ENCODE peak calls at places on chromosomes 16 and 17, in six cellular contexts. Y is activated naive CD4-positive, alpha-beta T cell treated with Interleukin-2 at 50 U/mL for 16 hours; G is stimulated activated CD4-positive, alpha-beta T cell treated with anti-CD3 and anti-CD28 coated beads, Interleukin-4, amount 100 ng/mL, for 1 hour; A is PC-9; V is ureter; Q is skeletal muscle cell. T is an unnamed sample.

GRCh38 chr17:8710766-8711165 is 33.9 kb downstream of the CCDC42 start:
- DNase-seq in A (no peak), Y (no peak), G (no peak), Q (no peak), V (no peak), T (no peak)

GRCh38 chr17:63841350-63842172 is 924 bp downstream of the SMARCD2 start:
- DNase-seq in Q (no peak), V (peak; percentile 74), G (no peak), A (no peak), Y (peak; percentile 10), T (no peak)

GRCh38 chr17:48181653-48182052 is 74.1 kb downstream of the SNX11 start:
- DNase-seq in Q (no peak), A (no peak), V (no peak), G (no peak), Y (no peak), T (peak; percentile 42)

GRCh38 chr16:88739139-88739974 is 33.1 kb downstream of the CTU2 start:
- DNase-seq in Y (no peak), V (no peak), G (no peak), Q (no peak), A (no peak), T (no peak)

GRCh38 chr16:68389006-68389405 is 59.3 kb downstream of the SMPD3 start:
- DNase-seq in Y (no peak), V (no peak), Q (no peak), G (no peak), A (no peak), T (no peak)

GRCh38 chr16:13068912-13069583 is 167.7 kb downstream of the SHISA9 start:
- DNase-seq in A (no peak), Q (no peak), V (no peak), G (no peak), Y (no peak), T (no peak)

GRCh38 chr16:50763211-50763610 is 21.3 kb downstream of the CYLD start:
- DNase-seq in Q (no peak), G (no peak), Y (no peak), V (no peak), A (no peak), T (no peak)

GRCh38 chr17:57940653-57941329 is 14.4 kb downstream of the CUEDC1 start:
- DNase-seq in Y (no peak), G (peak; percentile 25), A (peak; percentile 71), Q (no peak), V (no peak), T (peak; percentile 98)

GRCh38 chr16:17467923-17468540 is 2.7 kb downstream of the XYLT1 start:
- DNase-seq in V (peak; percentile 74), A (no peak), Q (no peak), Y (peak; percentile 45), G (peak; percentile 25), T (no peak)

GRCh38 chr16:74740795-74741304 is 33.8 kb downstream of the FA2H start:
- DNase-seq in Q (no peak), A (peak; percentile 94), G (no peak), V (peak; percentile 87), Y (no peak), T (no peak)

GRCh38 chr16:2596747-2597559 is 59.1 kb downstream of the PDPK1 start:
- DNase-seq in V (no peak), A (no peak), Y (no peak), Q (no peak), G (no peak), T (no peak)

GRCh38 chr16:10878644-10879498 is 1.9 kb downstream of the CIITA start:
- DNase-seq in A (peak; percentile 47), G (peak; percentile 17), Y (peak; percentile 17), V (peak; percentile 65), Q (no peak), T (no peak)

GRCh38 chr17:38861399-38861843 is 7.9 kb upstream of the RPL23 start:
- DNase-seq in V (no peak), G (no peak), A (no peak), Q (no peak), Y (no peak), T (peak; percentile 3)

GRCh38 chr17:83132251-83133081 is 53.1 kb downstream of the METRNL start:
- DNase-seq in V (no peak), G (no peak), A (peak; percentile 70), Q (no peak), Y (no peak), T (no peak)

GRCh38 chr16:76963614-76964315 is 227.2 kb upstream of the MON1B start:
- DNase-seq in V (no peak), Y (no peak), Q (no peak), A (no peak), G (no peak), T (peak; percentile 94)

GRCh38 chr17:6425407-6425806 is 9.5 kb downstream of the AIPL1 start:
- DNase-seq in Q (no peak), G (no peak), V (no peak), A (no peak), Y (no peak), T (no peak)

GRCh38 chr16:88062341-88062861 is 111.2 kb downstream of the BANP start:
- DNase-seq in G (no peak), Y (no peak), Q (peak; percentile 38), V (no peak), A (no peak), T (no peak)

GRCh38 chr16:85366031-85366763 is 246.9 kb upstream of the GSE1 start:
- DNase-seq in Y (no peak), A (no peak), Q (no peak), V (no peak), G (no peak), T (no peak)

GRCh38 chr16:23711785-23712184 is 1.2 kb downstream of the ERN2 start:
- DNase-seq in Q (no peak), Y (no peak), V (peak; percentile 74), G (no peak), A (peak; percentile 63), T (no peak)

GRCh38 chr16:81610144-81610842 is 165.7 kb downstream of the CMIP start:
- DNase-seq in Q (no peak), A (no peak), V (peak; percentile 72), Y (no peak), G (no peak), T (no peak)

GRCh38 chr17:77383613-77384608 is 243.1 kb downstream of the SEC14L1 start:
- DNase-seq in Q (no peak), V (no peak), Y (no peak), G (no peak), A (no peak), T (no peak)

GRCh38 chr17:77285594-77286390 is 145.0 kb downstream of the SEC14L1 start:
- DNase-seq in Y (no peak), V (peak; percentile 86), G (no peak), A (peak; percentile 88), Q (peak; percentile 76), T (peak; percentile 55)

GRCh38 chr17:49952209-49952911 is 16.6 kb upstream of the DLX4 start:
- DNase-seq in Q (no peak), A (peak; percentile 70), V (peak; percentile 85), Y (peak; percentile 81), G (peak; percentile 83), T (peak; percentile 72)

GRCh38 chr17:34562387-34562786 is 17.0 kb upstream of the TMEM132E start:
- DNase-seq in V (no peak), Y (no peak), Q (no peak), A (no peak), G (no peak), T (peak; percentile 16)

GRCh38 chr16:67246945-67247697 is at the start of gene FHOD1:
- DNase-seq in Q (peak; percentile 79), Y (peak; percentile 98), G (peak; percentile 97), A (peak; percentile 84), V (peak; percentile 98), T (peak; percentile 65)

GRCh38 chr16:26594666-26595065 is 472.1 kb upstream of the C16orf82 start:
- DNase-seq in Y (no peak), V (no peak), Q (no peak), A (no peak), G (no peak), T (no peak)

T was measured in NCI-H526 treated with DMSO at 0.1 percent for 48 hours.